ENCODE peak calls at places on chromosome 14, in nine cellular contexts. U, M, Z, R, E, D, V, Y and P are unnamed samples.

GRCh38 chr14:93903342-93904184 is 23.6 kb upstream of the FAM181A start:
- DNase-seq in U (no peak), M (no peak), Z (no peak), R (no peak), E (no peak), D (no peak), V (no peak), Y (no peak), P (no peak)

GRCh38 chr14:66105819-66106218 is 380.4 kb upstream of the CCDC196 start:
- DNase-seq in U (no peak), M (no peak), Z (no peak), R (no peak), E (no peak), D (peak), V (no peak), Y (no peak), P (no peak)

GRCh38 chr14:69001375-69001774 is 22.3 kb upstream of the ACTN1 start:
- DNase-seq in U (no peak), M (no peak), Z (no peak), R (no peak), E (no peak), D (no peak), V (no peak), Y (no peak), P (no peak)

GRCh38 chr14:99215277-99215676 is 56.7 kb downstream of the BCL11B start:
- DNase-seq in U (peak), M (peak), Z (no peak), R (no peak), E (no peak), D (peak), V (no peak), Y (no peak), P (no peak)

GRCh38 chr14:96756745-96757144 is 40.4 kb upstream of the VRK1 start:
- DNase-seq in U (no peak), M (no peak), Z (no peak), R (no peak), E (no peak), D (no peak), V (no peak), Y (no peak), P (no peak)

GRCh38 chr14:75306917-75307699 is 28.5 kb downstream of the FOS start:
- DNase-seq in U (no peak), M (no peak), Z (peak), R (peak), E (no peak), D (no peak), V (no peak), Y (no peak), P (peak)

GRCh38 chr14:101780887-101781239 is 19.4 kb downstream of the PPP2R5C start:
- DNase-seq in U (no peak), M (no peak), Z (no peak), R (no peak), E (no peak), D (no peak), V (no peak), Y (no peak), P (no peak)

GRCh38 chr14:49745191-49745590 is 22.8 kb upstream of the KLHDC2 start:
- DNase-seq in U (no peak), M (no peak), Z (no peak), R (no peak), E (no peak), D (no peak), V (no peak), Y (no peak), P (no peak)

GRCh38 chr14:61866932-61867920 is 105.0 kb downstream of the SNAPC1 start:
- DNase-seq in U (no peak), M (no peak), Z (peak), R (no peak), E (no peak), D (no peak), V (no peak), Y (no peak), P (no peak)

GRCh38 chr14:94598816-94599655 is 13.2 kb upstream of the SERPINA3 start:
- DNase-seq in U (peak), M (peak), Z (no peak), R (no peak), E (peak), D (peak), V (peak), Y (peak), P (no peak)

GRCh38 chr14:99427632-99428315 is 52.9 kb downstream of the SETD3 start:
- DNase-seq in U (no peak), M (no peak), Z (no peak), R (no peak), E (no peak), D (no peak), V (no peak), Y (no peak), P (no peak)

GRCh38 chr14:50303744-50304471 is 8.1 kb downstream of the L2HGDH start:
- DNase-seq in U (no peak), M (no peak), Z (no peak), R (no peak), E (no peak), D (no peak), V (no peak), Y (no peak), P (peak)

GRCh38 chr14:81303258-81303935 is 82.6 kb upstream of the GTF2A1 start:
- DNase-seq in U (no peak), M (no peak), Z (peak), R (no peak), E (no peak), D (no peak), V (no peak), Y (peak), P (peak)

GRCh38 chr14:58768977-58769376 is 131.2 kb downstream of the DACT1 start:
- DNase-seq in U (no peak), M (no peak), Z (no peak), R (no peak), E (no peak), D (no peak), V (no peak), Y (no peak), P (no peak)

GRCh38 chr14:61620130-61620946 is 75.0 kb upstream of the HIF1A start:
- DNase-seq in U (no peak), M (peak), Z (no peak), R (no peak), E (no peak), D (peak), V (no peak), Y (no peak), P (no peak)

GRCh38 chr14:101507306-101508150 is 53.8 kb upstream of the DIO3 start:
- DNase-seq in U (no peak), M (no peak), Z (no peak), R (no peak), E (peak), D (no peak), V (no peak), Y (no peak), P (no peak)

GRCh38 chr14:34465069-34465859 is 3.2 kb upstream of the SPTSSA start:
- DNase-seq in U (peak), M (no peak), Z (no peak), R (no peak), E (no peak), D (no peak), V (no peak), Y (no peak), P (peak)

GRCh38 chr14:52266782-52267181 is 716 bp upstream of the PTGDR start:
- DNase-seq in U (no peak), M (no peak), Z (no peak), R (no peak), E (peak), D (no peak), V (no peak), Y (no peak), P (no peak)

GRCh38 chr14:85634205-85634604 is 104.3 kb downstream of the FLRT2 start:
- DNase-seq in U (no peak), M (peak), Z (no peak), R (no peak), E (no peak), D (no peak), V (no peak), Y (no peak), P (no peak)

GRCh38 chr14:90777358-90777757 is 38.9 kb downstream of the TTC7B start:
- DNase-seq in U (no peak), M (no peak), Z (no peak), R (no peak), E (no peak), D (no peak), V (no peak), Y (no peak), P (no peak)

GRCh38 chr14:24195186-24196070 is at the start of gene TM9SF1:
- DNase-seq in U (peak), M (peak), Z (peak), R (peak), E (peak), D (peak), V (peak), Y (peak), P (peak)

GRCh38 chr14:90416649-90417237 is 19.9 kb downstream of the CALM1 start:
- DNase-seq in U (no peak), M (no peak), Z (no peak), R (no peak), E (no peak), D (no peak), V (no peak), Y (no peak), P (no peak)

GRCh38 chr14:102626530-102626929 is 34.1 kb downstream of the RCOR1 start:
- DNase-seq in U (no peak), M (no peak), Z (no peak), R (no peak), E (no peak), D (no peak), V (no peak), Y (no peak), P (no peak)

GRCh38 chr14:49303952-49304516 is 282.1 kb downstream of the RPS29 start:
- DNase-seq in U (peak), M (no peak), Z (no peak), R (no peak), E (no peak), D (no peak), V (peak), Y (no peak), P (peak)

GRCh38 chr14:92513966-92514843 is 624 bp downstream of the RIN3 start:
- DNase-seq in U (no peak), M (no peak), Z (peak), R (peak), E (no peak), D (no peak), V (no peak), Y (no peak), P (peak)

GRCh38 chr14:73754911-73755360 is 40.8 kb upstream of the PNMA1 start:
- DNase-seq in U (peak), M (no peak), Z (no peak), R (no peak), E (peak), D (no peak), V (peak), Y (peak), P (peak)

GRCh38 chr14:64407329-64407728 is 19.2 kb downstream of the MTHFD1 start:
- DNase-seq in U (no peak), M (no peak), Z (no peak), R (no peak), E (no peak), D (no peak), V (no peak), Y (no peak), P (peak)

GRCh38 chr14:60622210-60622919 is 26.9 kb downstream of the SIX1 start:
- DNase-seq in U (no peak), M (no peak), Z (no peak), R (no peak), E (no peak), D (peak), V (peak), Y (no peak), P (no peak)